ENCODE peak calls at places on chromosomes 2 and 18, in four cellular contexts. One of them, this sample, is unnamed.

GRCh38 chr2:118667964-118668363 is 179.5 kb downstream of the EN1 start:
- DNase-seq in GM12878: no peak
- DNase-seq in K562: no peak
- DNase-seq in A549: peak; percentile 8
- DNase-seq in this sample: no peak

GRCh38 chr18:55012041-55012440 is 52.8 kb upstream of the CCDC68 start:
- DNase-seq in K562: no peak
- DNase-seq in GM12878: no peak
- DNase-seq in A549: no peak
- DNase-seq in this sample: no peak

GRCh38 chr18:12531747-12532146 is 124.0 kb downstream of the PRELID3A start:
- DNase-seq in GM12878: no peak
- DNase-seq in K562: no peak
- DNase-seq in A549: no peak
- DNase-seq in this sample: no peak

GRCh38 chr2:47653909-47654789 is 128.8 kb upstream of the MSH6 start:
- DNase-seq in K562: peak; percentile 48
- DNase-seq in A549: peak; percentile 20
- DNase-seq in GM12878: no peak
- DNase-seq in this sample: peak; percentile 46

GRCh38 chr2:236190674-236191073 is 22.5 kb upstream of the GBX2 start:
- DNase-seq in K562: no peak
- DNase-seq in GM12878: no peak
- DNase-seq in A549: no peak
- DNase-seq in this sample: no peak

GRCh38 chr18:12737243-12737902 is 34.5 kb downstream of the PSMG2 start:
- DNase-seq in GM12878: no peak
- DNase-seq in A549: no peak
- DNase-seq in K562: no peak
- DNase-seq in this sample: no peak

GRCh38 chr2:152583512-152584188 is 133.6 kb downstream of the PRPF40A start:
- DNase-seq in K562: peak; percentile 37
- DNase-seq in A549: no peak
- DNase-seq in GM12878: no peak
- DNase-seq in this sample: no peak

GRCh38 chr2:66574701-66575624 is 140.0 kb downstream of the MEIS1 start:
- DNase-seq in K562: peak; percentile 50
- DNase-seq in GM12878: no peak
- DNase-seq in A549: peak; percentile 69
- DNase-seq in this sample: peak; percentile 55

GRCh38 chr2:103773884-103774283 is 1012.1 kb downstream of the TMEM182 start:
- DNase-seq in K562: no peak
- DNase-seq in GM12878: no peak
- DNase-seq in A549: no peak
- DNase-seq in this sample: no peak

GRCh38 chr2:42957109-42958035 is 165.0 kb upstream of the HAAO start:
- DNase-seq in A549: no peak
- DNase-seq in GM12878: no peak
- DNase-seq in K562: no peak
- DNase-seq in this sample: peak; percentile 81

GRCh38 chr2:229927817-229928321 is 5.6 kb downstream of the FBXO36 start:
- DNase-seq in K562: no peak
- DNase-seq in A549: no peak
- DNase-seq in GM12878: no peak
- DNase-seq in this sample: no peak

GRCh38 chr18:78554944-78555608 is 424.5 kb upstream of the SALL3 start:
- DNase-seq in GM12878: no peak
- DNase-seq in K562: no peak
- DNase-seq in A549: no peak
- DNase-seq in this sample: no peak

GRCh38 chr2:132678498-132678897 is 8.5 kb upstream of the LYPD1 start:
- DNase-seq in A549: no peak
- DNase-seq in GM12878: no peak
- DNase-seq in K562: no peak
- DNase-seq in this sample: no peak

GRCh38 chr2:105327690-105328089 is 1.8 kb downstream of the TGFBRAP1 start:
- DNase-seq in K562: no peak
- DNase-seq in A549: no peak
- DNase-seq in GM12878: no peak
- DNase-seq in this sample: no peak

GRCh38 chr2:105329197-105329554 is 359 bp downstream of the TGFBRAP1 start:
- DNase-seq in GM12878: no peak
- DNase-seq in K562: no peak
- DNase-seq in A549: no peak
- DNase-seq in this sample: peak; percentile 51

GRCh38 chr2:105329561-105330495 is at the start of gene TGFBRAP1:
- DNase-seq in K562: peak; percentile 81
- DNase-seq in A549: peak; percentile 60
- DNase-seq in GM12878: no peak
- DNase-seq in this sample: peak; percentile 77

GRCh38 chr2:105330681-105331375 is 1.3 kb upstream of the TGFBRAP1 start:
- DNase-seq in K562: no peak
- DNase-seq in A549: no peak
- DNase-seq in GM12878: no peak
- DNase-seq in this sample: peak; percentile 43

DNA sequence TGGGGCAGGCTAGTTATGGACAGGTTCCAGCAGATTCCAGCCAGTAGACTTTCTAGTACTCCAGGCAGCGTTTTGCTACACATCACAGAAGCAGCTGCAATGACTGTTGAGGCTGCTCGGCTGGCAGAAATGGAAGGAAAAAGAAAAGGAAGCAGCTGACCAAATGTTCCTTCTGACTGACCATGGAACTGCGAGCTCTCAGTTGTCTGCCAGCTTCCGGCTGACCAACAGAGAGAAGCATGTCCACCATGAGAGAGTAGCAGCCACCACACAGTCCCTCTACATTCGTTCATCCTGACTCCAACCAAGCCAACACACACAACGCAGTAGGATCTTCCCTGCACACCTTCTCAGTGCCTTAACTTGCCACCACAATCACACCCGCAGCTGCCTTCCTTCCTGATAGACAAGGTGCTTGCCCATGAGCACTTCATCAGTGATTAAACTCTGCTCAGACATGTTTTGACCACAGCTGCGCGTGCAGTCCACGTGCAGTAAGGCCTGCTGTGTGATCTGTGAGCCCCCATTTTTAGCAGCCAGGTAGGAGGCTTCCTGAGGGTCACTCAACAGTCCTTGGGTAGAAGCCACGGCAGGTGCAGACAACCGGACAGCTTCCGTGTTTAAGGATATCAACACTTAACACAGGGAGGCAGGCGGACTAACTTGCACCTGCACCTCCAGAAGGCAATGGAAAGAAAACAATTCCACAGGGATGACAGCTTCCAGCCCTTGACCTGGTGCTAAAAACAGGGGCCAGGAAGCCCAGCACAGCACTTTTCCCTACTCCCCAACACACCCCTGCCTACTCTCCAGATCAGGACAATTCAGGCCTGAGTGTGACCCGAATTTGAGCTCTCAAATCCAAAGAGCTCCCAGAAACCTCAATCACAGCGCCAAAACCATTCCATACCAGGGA is 996 bp downstream of the TGFBRAP1 start:
- DNase-seq in K562: no peak
- DNase-seq in GM12878: no peak
- DNase-seq in A549: peak; percentile 20
- DNase-seq in this sample: peak; percentile 52
- TF ChIP-seq POLR2A in K562: no peak
- TF ChIP-seq POLR2A in GM12878: peak; percentile 22
- TF ChIP-seq POLR2A in A549: no peak
- TF ChIP-seq POLR2A in this sample: no peak

GRCh38 chr2:210360412-210360811 is 45.4 kb upstream of the MYL1 start:
- DNase-seq in K562: no peak
- DNase-seq in A549: no peak
- DNase-seq in GM12878: no peak
- DNase-seq in this sample: no peak

GRCh38 chr2:210363876-210364275 is 48.9 kb upstream of the MYL1 start:
- DNase-seq in GM12878: no peak
- DNase-seq in A549: no peak
- DNase-seq in K562: no peak
- DNase-seq in this sample: no peak

GRCh38 chr2:210366675-210367080 is 51.7 kb upstream of the MYL1 start:
- DNase-seq in A549: no peak
- DNase-seq in K562: no peak
- DNase-seq in GM12878: no peak
- DNase-seq in this sample: no peak

DNA sequence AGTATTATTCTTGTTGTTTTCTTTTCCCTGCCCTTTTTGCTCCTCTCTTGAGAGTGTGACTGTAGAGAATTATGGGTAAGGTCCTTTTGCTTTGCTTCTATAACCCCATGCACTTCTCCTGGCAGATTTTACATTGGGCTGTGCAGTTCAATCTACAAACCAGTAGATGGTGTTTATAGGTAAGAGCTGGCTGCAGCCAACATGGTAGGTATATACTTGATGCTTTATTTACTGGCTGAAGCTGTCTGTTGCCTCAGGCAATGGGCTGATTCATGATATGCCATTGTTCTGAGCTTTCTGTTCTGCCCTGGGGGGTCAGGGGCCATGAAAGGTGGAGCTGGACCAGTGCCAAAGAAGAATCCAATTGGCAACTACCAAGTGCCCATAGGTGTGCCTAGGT is 48.3 kb upstream of the MYL1 start:
- DNase-seq in K562: no peak
- DNase-seq in GM12878: no peak
- DNase-seq in A549: peak; percentile 18
- DNase-seq in this sample: peak; percentile 18
- TF ChIP-seq CTCF in K562: no peak
- TF ChIP-seq CTCF in GM12878: peak; percentile 22
- TF ChIP-seq CTCF in A549: no peak
- TF ChIP-seq CTCF in this sample: peak; percentile 34

DNA sequence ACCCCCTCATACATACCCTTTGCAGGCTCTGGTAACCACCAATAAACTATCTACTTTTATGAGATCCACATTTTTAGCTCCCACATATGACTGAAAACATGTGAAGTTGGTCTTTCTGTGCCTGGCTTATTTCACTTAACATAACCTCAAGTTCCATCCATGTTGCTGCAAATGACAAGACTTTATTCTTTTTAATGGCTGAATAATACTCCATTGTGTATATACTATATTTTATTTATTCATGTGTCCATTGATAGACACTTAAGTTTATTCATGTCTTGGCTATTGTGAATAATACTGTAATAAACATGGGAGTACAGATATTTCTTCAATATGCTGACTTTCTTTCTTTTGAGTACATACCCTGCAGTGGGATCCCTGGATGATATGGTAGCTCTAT is 45.9 kb downstream of the SCN7A start:
- DNase-seq in GM12878: no peak
- DNase-seq in K562: no peak
- DNase-seq in A549: no peak
- DNase-seq in this sample: no peak
- TF ChIP-seq MYC in GM12878: no peak
- TF ChIP-seq MYC in K562: no peak
- TF ChIP-seq MYC in A549: no peak
- TF ChIP-seq MYC in this sample: no peak

GRCh38 chr2:45611020-45611737 is at the start of gene SRBD1:
- DNase-seq in K562: peak; percentile 92
- DNase-seq in GM12878: peak; percentile 73
- DNase-seq in A549: peak; percentile 97
- DNase-seq in this sample: peak; percentile 97
- TF ChIP-seq POLR2A in K562: peak; percentile 94
- TF ChIP-seq POLR2A in GM12878: peak; percentile 86
- TF ChIP-seq POLR2A in A549: peak; percentile 81
- TF ChIP-seq POLR2A in this sample: peak; percentile 80

GRCh38 chr2:201618744-201619654 is 24.3 kb downstream of the TMEM237 start:
- DNase-seq in A549: no peak
- DNase-seq in GM12878: no peak
- DNase-seq in K562: peak; percentile 25
- DNase-seq in this sample: no peak
- TF ChIP-seq CTCF in A549: no peak
- TF ChIP-seq CTCF in GM12878: no peak
- TF ChIP-seq CTCF in K562: peak; percentile 22
- TF ChIP-seq CTCF in this sample: no peak

DNA sequence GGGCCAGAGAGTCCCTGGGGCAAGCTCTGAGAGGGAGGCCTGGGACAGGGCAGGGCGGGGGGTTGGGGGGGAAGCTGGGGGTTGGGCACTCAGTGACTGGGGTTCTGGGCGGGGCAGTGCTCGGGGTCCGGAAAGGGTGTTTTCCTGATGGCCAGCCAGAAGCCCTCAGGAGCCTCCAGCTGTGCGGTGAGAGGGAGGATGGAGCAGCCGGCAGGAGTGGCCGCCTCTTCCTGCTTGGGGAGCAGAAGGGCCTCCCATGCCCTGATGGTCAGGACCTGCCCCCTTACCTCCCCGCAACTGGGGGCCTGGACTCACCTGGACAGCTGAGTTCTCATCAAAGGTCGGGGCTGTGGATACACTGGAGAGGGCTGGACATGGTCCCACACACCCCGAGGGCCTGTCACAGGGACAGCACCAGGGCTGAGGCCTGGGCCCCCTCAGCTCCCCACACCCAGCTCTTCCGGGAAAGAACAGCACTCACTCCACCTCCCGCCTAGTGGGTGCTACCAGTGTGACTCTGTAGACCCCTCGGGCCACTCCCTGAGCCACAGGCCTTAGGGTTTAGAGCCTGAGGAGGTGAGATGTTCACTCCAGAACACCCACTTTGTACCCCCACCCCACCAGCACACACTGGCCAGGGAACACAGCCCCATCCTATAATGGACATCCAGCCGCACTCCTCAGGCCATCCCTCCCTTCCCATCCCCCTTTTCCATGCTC is 6.7 kb downstream of the SFTPB start:
- DNase-seq in K562: no peak
- DNase-seq in GM12878: no peak
- DNase-seq in A549: no peak
- DNase-seq in this sample: no peak
- TF ChIP-seq MYC in K562: no peak
- TF ChIP-seq MYC in GM12878: no peak
- TF ChIP-seq MYC in A549: no peak
- TF ChIP-seq MYC in this sample: no peak

This sample was measured in NB4.